ENCODE peak calls at places on chromosome 21, in eight cellular contexts. U is lung; N is right atrium auricular region; O is naive thymus-derived CD4-positive, alpha-beta T cell; I is kidney; C is neuronal stem cell; W is DND-41; V is fibroblast of lung. G is an unnamed sample. For H3K4me1, the result is how much of the 10 kb centered on the place peaks cover.

GRCh38 chr21:16587671-16588379 is 858.0 kb downstream of the USP25 start:
- DNase-seq in U (no peak), O (no peak), W (no peak), C (no peak), N (no peak), I (peak), V (peak), G (no peak)

GRCh38 chr21:29849735-29850176 is 90.0 kb downstream of the GRIK1 start:
- DNase-seq in N (no peak), W (peak), V (peak), C (peak), O (peak), I (no peak), U (no peak), G (peak)

GRCh38 chr21:36450511-36450910 is 29.4 kb downstream of the CLDN14 start:
- DNase-seq in U (no peak), V (peak), N (no peak), C (no peak), O (no peak), I (no peak), W (no peak), G (no peak)

GRCh38 chr21:27586986-27587385 is 620.1 kb upstream of the ADAMTS5 start:
- DNase-seq in N (no peak), C (no peak), V (no peak), U (no peak), W (no peak), O (no peak), I (no peak), G (no peak)

GRCh38 chr21:22710725-22711124 is 1712.5 kb downstream of the NCAM2 start:
- DNase-seq in U (no peak), O (no peak), W (no peak), C (no peak), I (no peak), N (no peak), V (no peak), G (no peak)

GRCh38 chr21:15058718-15059316 is 6.0 kb downstream of the NRIP1 start:
- DNase-seq in U (no peak), I (no peak), W (no peak), O (no peak), N (no peak), V (peak), C (no peak), G (no peak)

GRCh38 chr21:37659874-37660273 is 256.4 kb downstream of the KCNJ6 start:
- DNase-seq in C (no peak), O (no peak), I (no peak), U (no peak), V (no peak), W (no peak), N (no peak), G (no peak)

GRCh38 chr21:35882791-35883240 is 177.5 kb downstream of the SETD4 start:
- DNase-seq in C (no peak), V (peak), O (no peak), W (no peak), I (no peak), N (no peak), U (no peak), G (no peak)

GRCh38 chr21:14739590-14739989 is 193.5 kb upstream of the SAMSN1 start:
- DNase-seq in V (no peak), C (no peak), W (no peak), U (no peak), O (no peak), N (no peak), I (no peak), G (no peak)

GRCh38 chr21:14736162-14736561 is 190.0 kb upstream of the SAMSN1 start:
- DNase-seq in V (no peak), C (no peak), U (no peak), I (no peak), O (no peak), N (no peak), W (peak), G (no peak)

GRCh38 chr21:27572681-27573080 is 605.8 kb upstream of the ADAMTS5 start:
- DNase-seq in I (no peak), C (no peak), O (no peak), N (no peak), U (no peak), W (no peak), V (peak), G (no peak)

GRCh38 chr21:27359141-27359540 is 392.3 kb upstream of the ADAMTS5 start:
- DNase-seq in V (peak), I (no peak), U (no peak), W (no peak), O (no peak), N (no peak), C (no peak), G (no peak)

GRCh38 chr21:36507397-36508018 is 27.6 kb upstream of the CLDN14 start:
- DNase-seq in C (no peak), W (no peak), U (no peak), V (no peak), N (no peak), O (no peak), I (no peak), G (no peak)

GRCh38 chr21:18636897-18637296 is 233.3 kb upstream of the TMPRSS15 start:
- DNase-seq in W (no peak), U (no peak), I (no peak), O (no peak), N (no peak), C (no peak), V (no peak), G (no peak)

GRCh38 chr21:39660191-39660590 is 47.5 kb downstream of the B3GALT5 start:
- DNase-seq in N (no peak), V (peak), U (no peak), I (no peak), W (no peak), C (no peak), O (no peak), G (no peak)

GRCh38 chr21:31218830-31219608 is 125.0 kb downstream of the TIAM1 start:
- DNase-seq in O (no peak), W (no peak), U (peak), V (peak), N (peak), C (peak), I (no peak), G (no peak)

GRCh38 chr21:36282568-36283230 is 37.3 kb upstream of the MORC3 start:
- DNase-seq in U (no peak), W (no peak), N (no peak), O (no peak), I (no peak), C (no peak), V (peak), G (no peak)

GRCh38 chr21:42253466-42253865 is 34.5 kb downstream of the ABCG1 start:
- DNase-seq in N (no peak), C (no peak), W (no peak), V (no peak), I (no peak), O (no peak), U (no peak), G (no peak)

GRCh38 chr21:42252778-42253340 is 33.9 kb downstream of the ABCG1 start:
- DNase-seq in V (no peak), U (no peak), N (no peak), O (no peak), I (no peak), W (no peak), C (no peak), G (no peak)

GRCh38 chr21:42252267-42252666 is 33.3 kb downstream of the ABCG1 start:
- DNase-seq in N (no peak), U (no peak), O (no peak), V (no peak), W (no peak), I (no peak), C (no peak), G (no peak)

GRCh38 chr21:42250422-42251403 is 31.8 kb downstream of the ABCG1 start:
- DNase-seq in O (no peak), U (no peak), N (no peak), I (no peak), V (no peak), C (no peak), W (no peak), G (no peak)

GRCh38 chr21:42251654-42252053 is 32.7 kb downstream of the ABCG1 start:
- DNase-seq in W (no peak), I (no peak), V (no peak), C (no peak), N (no peak), U (no peak), O (no peak), G (no peak)
- H3K4me1 ChIP-seq in W (under half), I (under half), V (under half), C (under half), N (under half), U (under half), O (under half), G (under half)

GRCh38 chr21:45414396-45415187 is 9.6 kb downstream of the COL18A1 start:
- DNase-seq in W (no peak), O (no peak), I (peak), U (no peak), N (no peak), C (no peak), V (no peak), G (no peak)

GRCh38 chr21:45415943-45416611 is 11.1 kb downstream of the COL18A1 start:
- DNase-seq in C (no peak), U (no peak), W (no peak), V (no peak), O (no peak), I (peak), N (no peak), G (no peak)

GRCh38 chr21:45413922-45414321 is 9.0 kb downstream of the COL18A1 start:
- DNase-seq in C (no peak), U (no peak), V (no peak), O (no peak), N (no peak), I (peak), W (no peak), G (no peak)

GRCh38 chr21:45416619-45417018 is 11.7 kb downstream of the COL18A1 start:
- DNase-seq in U (no peak), N (no peak), C (no peak), V (no peak), I (peak), O (no peak), W (no peak), G (no peak)

DNA sequence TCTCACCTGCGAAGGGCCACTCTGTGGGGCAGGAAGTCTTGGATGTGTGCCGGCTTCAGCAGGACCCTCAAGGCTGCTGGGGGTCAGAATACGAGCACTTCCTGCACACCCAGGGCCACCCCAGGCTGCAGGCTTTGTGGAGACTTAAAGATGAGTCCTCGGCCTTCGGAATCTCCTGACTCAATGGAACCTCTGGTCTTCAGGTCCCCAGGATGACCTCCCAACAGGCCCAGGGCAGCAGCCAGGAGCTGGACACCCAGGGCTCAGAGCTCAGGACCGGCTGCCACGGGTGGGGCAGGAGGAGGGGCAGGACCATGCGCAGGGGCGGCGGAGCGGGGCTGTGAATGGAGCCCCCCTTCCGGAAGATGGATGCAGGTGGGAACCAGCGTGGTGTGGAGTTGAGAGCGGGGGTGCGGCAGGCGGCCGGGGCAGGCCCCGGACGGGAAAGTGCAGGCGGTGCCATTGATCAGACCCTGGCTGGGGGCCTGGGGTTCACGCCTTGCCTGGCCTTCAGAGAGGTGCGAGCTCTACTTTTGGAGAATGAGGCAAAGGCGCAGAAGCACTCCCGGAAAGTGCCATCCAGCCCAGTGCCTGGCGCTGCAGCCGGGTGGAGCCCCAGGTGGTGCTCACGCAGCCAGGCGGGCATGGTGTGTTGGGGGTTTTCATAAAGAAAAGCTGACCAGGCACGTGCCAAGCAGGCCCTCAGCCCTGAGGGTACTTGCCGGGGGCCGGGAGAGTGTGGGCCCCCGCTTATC is 10.4 kb downstream of the COL18A1 start:
- DNase-seq in N (no peak), V (no peak), I (peak), U (no peak), O (no peak), C (no peak), W (no peak), G (no peak)
- H3K4me1 ChIP-seq in N (half or more), V (under half), I (half or more), U (under half), O (under half), C (under half), W (under half), G (under half)

GRCh38 chr21:44814498-44815023 is 3.3 kb downstream of the SUMO3 start:
- DNase-seq in V (no peak), N (no peak), W (no peak), C (no peak), O (no peak), U (no peak), I (no peak), G (no peak)

GRCh38 chr21:44813727-44814126 is 4.1 kb downstream of the SUMO3 start:
- DNase-seq in N (no peak), U (no peak), O (no peak), C (no peak), V (no peak), W (no peak), I (peak), G (no peak)

GRCh38 chr21:44815225-44815624 is 2.6 kb downstream of the SUMO3 start:
- DNase-seq in W (no peak), I (peak), C (no peak), U (no peak), N (no peak), O (no peak), V (no peak), G (no peak)

GRCh38 chr21:44812640-44813039 is 5.2 kb downstream of the SUMO3 start:
- DNase-seq in V (no peak), W (no peak), C (no peak), U (no peak), I (no peak), N (no peak), O (no peak), G (no peak)

GRCh38 chr21:44813149-44813548 is 4.7 kb downstream of the SUMO3 start:
- DNase-seq in U (no peak), W (no peak), O (no peak), I (no peak), N (no peak), V (no peak), C (no peak), G (no peak)
- H3K4me1 ChIP-seq in U (under half), W (under half), O (under half), I (under half), N (under half), V (under half), C (under half), G (under half)

DNA sequence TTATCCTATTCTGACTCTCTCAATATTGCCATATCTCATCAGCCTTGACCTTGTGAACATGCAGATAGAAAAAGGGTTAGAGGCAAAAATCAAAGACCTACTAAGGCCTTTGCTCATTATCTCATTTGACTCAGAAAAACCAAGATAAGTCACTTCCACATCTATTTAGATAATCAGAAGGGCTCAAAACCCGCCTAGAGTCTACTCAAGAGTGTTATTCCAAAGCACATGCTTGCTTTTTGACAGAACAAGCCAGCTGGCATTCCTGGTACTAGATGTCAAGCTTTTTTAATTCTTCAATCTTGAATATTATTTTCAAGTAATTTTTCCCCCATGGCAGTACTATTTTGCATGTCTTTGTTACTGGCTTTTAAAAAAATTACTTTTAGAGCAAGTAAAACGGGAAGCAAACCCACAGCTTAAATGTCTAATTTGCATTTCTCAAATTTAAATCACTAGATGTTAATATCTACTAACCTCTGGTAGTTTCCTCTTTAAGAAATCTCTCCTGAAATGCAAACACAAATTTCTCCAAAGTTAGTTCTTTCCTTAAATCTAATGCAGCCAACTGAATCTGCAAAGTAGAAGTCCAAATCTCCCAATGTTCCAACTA is 51.5 kb downstream of the APP start:
- DNase-seq in I (no peak), V (no peak), O (no peak), N (no peak), U (no peak), C (no peak), W (no peak), G (no peak)
- H3K4me1 ChIP-seq in I (under half), V (under half), O (under half), N (half or more), U (under half), C (under half), W (under half), G (under half)

GRCh38 chr21:43814215-43815106 is 25.1 kb downstream of the RRP1 start:
- DNase-seq in I (no peak), U (no peak), N (no peak), O (no peak), C (no peak), V (peak), W (no peak), G (peak)
- H3K4me1 ChIP-seq in I (under half), U (under half), N (under half), O (under half), C (under half), V (under half), W (under half), G (under half)

DNA sequence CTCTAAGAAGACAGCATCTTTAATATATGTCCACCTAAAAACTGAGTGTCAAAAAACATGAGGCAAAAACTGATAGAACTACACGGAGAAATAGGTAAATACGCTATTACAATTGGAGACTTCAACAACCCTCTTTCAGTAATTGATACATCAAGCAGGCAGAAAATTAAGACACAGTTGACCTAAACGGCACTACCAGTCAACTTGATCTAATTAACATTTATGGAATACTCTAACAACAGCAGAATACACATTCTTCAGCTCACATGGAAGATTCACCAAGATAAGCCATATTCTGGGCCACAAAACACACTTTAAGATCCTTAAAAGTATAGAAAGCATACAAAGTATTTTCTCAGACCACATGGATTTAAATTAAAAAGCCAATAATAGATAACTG is 137.6 kb downstream of the CLIC6 start:
- DNase-seq in U (no peak), W (no peak), V (no peak), I (no peak), C (no peak), N (no peak), O (no peak), G (no peak)
- H3K4me1 ChIP-seq in U (under half), W (under half), V (under half), I (under half), C (under half), N (under half), O (under half), G (under half)